ENCODE peak calls at places on chromosome 19, in eight cellular contexts. L is GM12891, E is natural killer cell, U is psoas muscle, W is ovary, K is epithelial cell of proximal tubule, X is kidney, C is tibial nerve. D is an unnamed sample.

GRCh38 chr19:58170860-58171259 is 12.0 kb upstream of the ZNF274 start:
- DNase-seq in K (no peak), C (no peak), U (no peak), W (no peak), L (no peak), X (no peak), E (no peak), D (no peak)

GRCh38 chr19:38685666-38686529 is 38.4 kb downstream of the ACTN4 start:
- DNase-seq in E (no peak), L (no peak), W (no peak), X (no peak), C (no peak), K (no peak), U (no peak), D (no peak)

GRCh38 chr19:15992014-15992413 is 43.2 kb downstream of the OR10H4 start:
- DNase-seq in K (no peak), E (no peak), X (no peak), W (no peak), U (no peak), L (no peak), C (no peak), D (no peak)

GRCh38 chr19:43470288-43470687 is 4.9 kb upstream of the LYPD3 start:
- DNase-seq in E (no peak), K (no peak), W (no peak), U (no peak), L (no peak), C (no peak), X (peak; percentile 27), D (no peak)

GRCh38 chr19:7983286-7983950 is 22.0 kb downstream of the ELAVL1 start:
- DNase-seq in X (peak; percentile 60), L (no peak), K (no peak), U (peak; percentile 41), W (no peak), C (no peak), E (no peak), D (no peak)

GRCh38 chr19:34960940-34961679 is 2.9 kb downstream of the ZNF792 start:
- DNase-seq in L (no peak), E (no peak), U (no peak), W (no peak), X (no peak), K (no peak), C (no peak), D (no peak)

GRCh38 chr19:756232-756631 is 5.3 kb downstream of the MISP start:
- DNase-seq in E (no peak), K (no peak), L (no peak), W (no peak), X (no peak), C (no peak), U (no peak), D (no peak)

GRCh38 chr19:4575267-4575793 is 15.8 kb upstream of the SEMA6B start:
- DNase-seq in X (peak; percentile 97), U (peak; percentile 79), E (no peak), K (peak; percentile 46), C (peak; percentile 64), W (peak; percentile 84), L (no peak), D (no peak)

GRCh38 chr19:739998-740715 is 10.8 kb upstream of the MISP start:
- DNase-seq in E (no peak), U (peak; percentile 44), X (no peak), W (no peak), K (no peak), L (no peak), C (no peak), D (no peak)

GRCh38 chr19:51462681-51463080 is 4.4 kb upstream of the SIGLEC8 start:
- DNase-seq in E (no peak), U (no peak), X (no peak), W (no peak), K (no peak), C (no peak), L (no peak), D (no peak)

GRCh38 chr19:5352229-5352763 is 11.7 kb upstream of the PTPRS start:
- DNase-seq in K (no peak), E (no peak), X (no peak), C (no peak), U (no peak), W (no peak), L (no peak), D (no peak)

GRCh38 chr19:15213715-15214381 is 13.1 kb upstream of the NOTCH3 start:
- DNase-seq in X (peak; percentile 90), L (no peak), U (peak; percentile 90), K (no peak), C (no peak), E (no peak), W (peak; percentile 60), D (no peak)

GRCh38 chr19:6271721-6272410 is 7.9 kb downstream of the MLLT1 start:
- DNase-seq in C (peak; percentile 63), L (no peak), U (peak; percentile 94), E (no peak), W (peak; percentile 96), X (peak; percentile 93), K (no peak), D (no peak)

GRCh38 chr19:39401549-39402416 is 4.9 kb upstream of the ZFP36 start:
- DNase-seq in X (peak; percentile 87), L (no peak), W (peak; percentile 59), C (peak; percentile 69), U (peak; percentile 76), K (peak; percentile 80), E (peak; percentile 83), D (no peak)

GRCh38 chr19:8631425-8631819 is 989 bp downstream of the NFILZ start:
- DNase-seq in L (no peak), X (peak; percentile 95), U (peak; percentile 54), K (no peak), E (no peak), C (no peak), W (no peak), D (no peak)

GRCh38 chr19:48676887-48677286 is 4.1 kb upstream of the NTN5 start:
- DNase-seq in K (no peak), U (no peak), W (no peak), E (no peak), C (no peak), L (no peak), X (no peak), D (no peak)

GRCh38 chr19:1112254-1113208 is 8.7 kb downstream of the GPX4 start:
- DNase-seq in X (no peak), C (peak; percentile 68), U (peak; percentile 81), K (no peak), W (peak; percentile 93), L (no peak), E (no peak), D (no peak)

GRCh38 chr19:49333426-49334288 is 1.5 kb upstream of the CD37 start:
- DNase-seq in C (no peak), U (no peak), X (peak; percentile 84), E (peak; percentile 57), W (no peak), K (no peak), L (no peak), D (peak; percentile 57)

GRCh38 chr19:6055013-6055795 is 55.1 kb downstream of the RFX2 start:
- DNase-seq in W (no peak), U (no peak), C (no peak), E (no peak), K (no peak), L (no peak), X (peak; percentile 6), D (no peak)

GRCh38 chr19:16330368-16330801 is 5.8 kb downstream of the KLF2 start:
- DNase-seq in C (no peak), W (peak; percentile 76), E (peak; percentile 91), K (peak; percentile 33), L (peak; percentile 66), X (peak; percentile 95), U (peak; percentile 84), D (peak; percentile 54)

GRCh38 chr19:33297401-33298145 is 4.8 kb downstream of the CEBPA start:
- DNase-seq in X (peak; percentile 37), L (no peak), K (no peak), U (no peak), E (no peak), W (no peak), C (no peak), D (peak; percentile 8)

GRCh38 chr19:1312732-1313694 is 27.3 kb downstream of the EFNA2 start:
- DNase-seq in E (no peak), U (no peak), X (peak; percentile 73), C (no peak), W (no peak), L (no peak), K (no peak), D (no peak)

GRCh38 chr19:9862897-9863296 is 27.8 kb downstream of the PIN1 start:
- DNase-seq in X (no peak), K (no peak), U (no peak), E (no peak), C (no peak), L (no peak), W (no peak), D (no peak)

GRCh38 chr19:5308471-5309437 is 31.9 kb downstream of the PTPRS start:
- DNase-seq in C (peak; percentile 59), X (peak; percentile 89), L (no peak), U (no peak), E (no peak), K (no peak), W (peak; percentile 88), D (no peak)

GRCh38 chr19:38736036-38736412 is 8.2 kb downstream of the CAPN12 start:
- DNase-seq in K (no peak), W (peak; percentile 72), E (peak; percentile 58), C (no peak), U (peak; percentile 74), X (peak; percentile 92), L (no peak), D (peak; percentile 66)

GRCh38 chr19:45152504-45153338 is 8.1 kb downstream of the NKPD1 start:
- DNase-seq in L (peak; percentile 56), W (peak; percentile 75), C (peak; percentile 13), E (peak; percentile 47), U (peak; percentile 67), K (no peak), X (no peak), D (peak; percentile 50)